ENCODE peak calls at places on chromosomes 2 and 18, in nine cellular contexts. One of them, this sample, is unnamed.

GRCh38 chr2:26598336-26599006 is 42.7 kb downstream of the CIB4 start:
- DNase-seq in activated CD4-positive, alpha-beta memory T cell treated with anti-CD3 and anti-CD28 coated beads, Interleukin-2, amount 10 ng/mL, durations not matched to agents 7 days and 5 days: no peak
- DNase-seq in activated gamma-delta T cell treated with Interleukin-2 at 50 U/mL for 16 hours: no peak
- DNase-seq in Daoy: no peak
- DNase-seq in NCI-H2171: no peak
- DNase-seq in mucosa of descending colon: no peak
- DNase-seq in stimulated activated CD4-positive, alpha-beta T cell treated with anti-CD3 and anti-CD28 coated beads, Interleukin-1b, Interleukin-23, amount 100 ng/mL, for 24 hours: no peak
- DNase-seq in C1 segment of cervical spinal cord: no peak
- DNase-seq in Calu3: no peak
- DNase-seq in this sample: no peak

GRCh38 chr2:209787416-209787815 is 15.8 kb downstream of the UNC80 start:
- DNase-seq in activated CD4-positive, alpha-beta memory T cell treated with anti-CD3 and anti-CD28 coated beads, Interleukin-2, amount 10 ng/mL, durations not matched to agents 7 days and 5 days: no peak
- DNase-seq in activated gamma-delta T cell treated with Interleukin-2 at 50 U/mL for 16 hours: no peak
- DNase-seq in Daoy: no peak
- DNase-seq in NCI-H2171: no peak
- DNase-seq in mucosa of descending colon: no peak
- DNase-seq in stimulated activated CD4-positive, alpha-beta T cell treated with anti-CD3 and anti-CD28 coated beads, Interleukin-1b, Interleukin-23, amount 100 ng/mL, for 24 hours: no peak
- DNase-seq in C1 segment of cervical spinal cord: no peak
- DNase-seq in Calu3: no peak
- DNase-seq in this sample: no peak

GRCh38 chr2:28929581-28929980 is 35.1 kb downstream of the WDR43 start:
- DNase-seq in activated CD4-positive, alpha-beta memory T cell treated with anti-CD3 and anti-CD28 coated beads, Interleukin-2, amount 10 ng/mL, durations not matched to agents 7 days and 5 days: no peak
- DNase-seq in activated gamma-delta T cell treated with Interleukin-2 at 50 U/mL for 16 hours: no peak
- DNase-seq in Daoy: no peak
- DNase-seq in NCI-H2171: no peak
- DNase-seq in mucosa of descending colon: no peak
- DNase-seq in stimulated activated CD4-positive, alpha-beta T cell treated with anti-CD3 and anti-CD28 coated beads, Interleukin-1b, Interleukin-23, amount 100 ng/mL, for 24 hours: no peak
- DNase-seq in C1 segment of cervical spinal cord: no peak
- DNase-seq in Calu3: no peak
- DNase-seq in this sample: no peak

GRCh38 chr18:73861771-73862170 is 285.9 kb downstream of the FBXO15 start:
- DNase-seq in activated CD4-positive, alpha-beta memory T cell treated with anti-CD3 and anti-CD28 coated beads, Interleukin-2, amount 10 ng/mL, durations not matched to agents 7 days and 5 days: no peak
- DNase-seq in activated gamma-delta T cell treated with Interleukin-2 at 50 U/mL for 16 hours: no peak
- DNase-seq in Daoy: no peak
- DNase-seq in NCI-H2171: no peak
- DNase-seq in mucosa of descending colon: no peak
- DNase-seq in stimulated activated CD4-positive, alpha-beta T cell treated with anti-CD3 and anti-CD28 coated beads, Interleukin-1b, Interleukin-23, amount 100 ng/mL, for 24 hours: no peak
- DNase-seq in C1 segment of cervical spinal cord: no peak
- DNase-seq in Calu3: no peak
- DNase-seq in this sample: no peak

GRCh38 chr2:48448274-48449061 is 81.5 kb upstream of the STON1 start:
- DNase-seq in activated CD4-positive, alpha-beta memory T cell treated with anti-CD3 and anti-CD28 coated beads, Interleukin-2, amount 10 ng/mL, durations not matched to agents 7 days and 5 days: no peak
- DNase-seq in activated gamma-delta T cell treated with Interleukin-2 at 50 U/mL for 16 hours: no peak
- DNase-seq in Daoy: no peak
- DNase-seq in NCI-H2171: no peak
- DNase-seq in mucosa of descending colon: no peak
- DNase-seq in stimulated activated CD4-positive, alpha-beta T cell treated with anti-CD3 and anti-CD28 coated beads, Interleukin-1b, Interleukin-23, amount 100 ng/mL, for 24 hours: no peak
- DNase-seq in C1 segment of cervical spinal cord: no peak
- DNase-seq in Calu3: no peak
- DNase-seq in this sample: no peak

GRCh38 chr2:212197776-212198175 is 340.8 kb downstream of the ERBB4 start:
- DNase-seq in activated CD4-positive, alpha-beta memory T cell treated with anti-CD3 and anti-CD28 coated beads, Interleukin-2, amount 10 ng/mL, durations not matched to agents 7 days and 5 days: no peak
- DNase-seq in activated gamma-delta T cell treated with Interleukin-2 at 50 U/mL for 16 hours: no peak
- DNase-seq in Daoy: no peak
- DNase-seq in NCI-H2171: no peak
- DNase-seq in mucosa of descending colon: no peak
- DNase-seq in stimulated activated CD4-positive, alpha-beta T cell treated with anti-CD3 and anti-CD28 coated beads, Interleukin-1b, Interleukin-23, amount 100 ng/mL, for 24 hours: no peak
- DNase-seq in C1 segment of cervical spinal cord: no peak
- DNase-seq in Calu3: no peak
- DNase-seq in this sample: no peak

GRCh38 chr2:66434679-66435548 is at the start of gene MEIS1:
- DNase-seq in activated CD4-positive, alpha-beta memory T cell treated with anti-CD3 and anti-CD28 coated beads, Interleukin-2, amount 10 ng/mL, durations not matched to agents 7 days and 5 days: peak
- DNase-seq in activated gamma-delta T cell treated with Interleukin-2 at 50 U/mL for 16 hours: no peak
- DNase-seq in Daoy: peak
- DNase-seq in NCI-H2171: peak
- DNase-seq in mucosa of descending colon: peak
- DNase-seq in stimulated activated CD4-positive, alpha-beta T cell treated with anti-CD3 and anti-CD28 coated beads, Interleukin-1b, Interleukin-23, amount 100 ng/mL, for 24 hours: no peak
- DNase-seq in C1 segment of cervical spinal cord: peak
- DNase-seq in Calu3: peak
- DNase-seq in this sample: peak

GRCh38 chr2:157307021-157307420 is 18.6 kb downstream of the ERMN start:
- DNase-seq in activated CD4-positive, alpha-beta memory T cell treated with anti-CD3 and anti-CD28 coated beads, Interleukin-2, amount 10 ng/mL, durations not matched to agents 7 days and 5 days: no peak
- DNase-seq in activated gamma-delta T cell treated with Interleukin-2 at 50 U/mL for 16 hours: no peak
- DNase-seq in Daoy: no peak
- DNase-seq in NCI-H2171: no peak
- DNase-seq in mucosa of descending colon: no peak
- DNase-seq in stimulated activated CD4-positive, alpha-beta T cell treated with anti-CD3 and anti-CD28 coated beads, Interleukin-1b, Interleukin-23, amount 100 ng/mL, for 24 hours: no peak
- DNase-seq in C1 segment of cervical spinal cord: no peak
- DNase-seq in Calu3: no peak
- DNase-seq in this sample: no peak

GRCh38 chr2:164061129-164061746 is 325.4 kb upstream of the FIGN start:
- DNase-seq in activated CD4-positive, alpha-beta memory T cell treated with anti-CD3 and anti-CD28 coated beads, Interleukin-2, amount 10 ng/mL, durations not matched to agents 7 days and 5 days: no peak
- DNase-seq in activated gamma-delta T cell treated with Interleukin-2 at 50 U/mL for 16 hours: no peak
- DNase-seq in Daoy: peak
- DNase-seq in NCI-H2171: no peak
- DNase-seq in mucosa of descending colon: no peak
- DNase-seq in stimulated activated CD4-positive, alpha-beta T cell treated with anti-CD3 and anti-CD28 coated beads, Interleukin-1b, Interleukin-23, amount 100 ng/mL, for 24 hours: no peak
- DNase-seq in C1 segment of cervical spinal cord: no peak
- DNase-seq in Calu3: peak
- DNase-seq in this sample: no peak

GRCh38 chr2:73101626-73102256 is 11.0 kb downstream of the RAB11FIP5 start:
- DNase-seq in activated CD4-positive, alpha-beta memory T cell treated with anti-CD3 and anti-CD28 coated beads, Interleukin-2, amount 10 ng/mL, durations not matched to agents 7 days and 5 days: no peak
- DNase-seq in activated gamma-delta T cell treated with Interleukin-2 at 50 U/mL for 16 hours: no peak
- DNase-seq in Daoy: peak
- DNase-seq in NCI-H2171: no peak
- DNase-seq in mucosa of descending colon: no peak
- DNase-seq in stimulated activated CD4-positive, alpha-beta T cell treated with anti-CD3 and anti-CD28 coated beads, Interleukin-1b, Interleukin-23, amount 100 ng/mL, for 24 hours: no peak
- DNase-seq in C1 segment of cervical spinal cord: no peak
- DNase-seq in Calu3: no peak
- DNase-seq in this sample: peak

GRCh38 chr2:1491751-1492150 is 78.5 kb downstream of the TPO start:
- DNase-seq in activated CD4-positive, alpha-beta memory T cell treated with anti-CD3 and anti-CD28 coated beads, Interleukin-2, amount 10 ng/mL, durations not matched to agents 7 days and 5 days: no peak
- DNase-seq in activated gamma-delta T cell treated with Interleukin-2 at 50 U/mL for 16 hours: no peak
- DNase-seq in Daoy: no peak
- DNase-seq in NCI-H2171: no peak
- DNase-seq in mucosa of descending colon: no peak
- DNase-seq in stimulated activated CD4-positive, alpha-beta T cell treated with anti-CD3 and anti-CD28 coated beads, Interleukin-1b, Interleukin-23, amount 100 ng/mL, for 24 hours: no peak
- DNase-seq in C1 segment of cervical spinal cord: no peak
- DNase-seq in Calu3: no peak
- DNase-seq in this sample: no peak

GRCh38 chr2:42842418-42842817 is 50.0 kb upstream of the HAAO start:
- DNase-seq in activated CD4-positive, alpha-beta memory T cell treated with anti-CD3 and anti-CD28 coated beads, Interleukin-2, amount 10 ng/mL, durations not matched to agents 7 days and 5 days: no peak
- DNase-seq in activated gamma-delta T cell treated with Interleukin-2 at 50 U/mL for 16 hours: no peak
- DNase-seq in Daoy: no peak
- DNase-seq in NCI-H2171: no peak
- DNase-seq in mucosa of descending colon: no peak
- DNase-seq in stimulated activated CD4-positive, alpha-beta T cell treated with anti-CD3 and anti-CD28 coated beads, Interleukin-1b, Interleukin-23, amount 100 ng/mL, for 24 hours: no peak
- DNase-seq in C1 segment of cervical spinal cord: no peak
- DNase-seq in Calu3: no peak
- DNase-seq in this sample: no peak

GRCh38 chr2:28981016-28981441 is at the start of gene TOGARAM2:
- DNase-seq in activated CD4-positive, alpha-beta memory T cell treated with anti-CD3 and anti-CD28 coated beads, Interleukin-2, amount 10 ng/mL, durations not matched to agents 7 days and 5 days: no peak
- DNase-seq in activated gamma-delta T cell treated with Interleukin-2 at 50 U/mL for 16 hours: no peak
- DNase-seq in Daoy: no peak
- DNase-seq in NCI-H2171: no peak
- DNase-seq in mucosa of descending colon: no peak
- DNase-seq in stimulated activated CD4-positive, alpha-beta T cell treated with anti-CD3 and anti-CD28 coated beads, Interleukin-1b, Interleukin-23, amount 100 ng/mL, for 24 hours: no peak
- DNase-seq in C1 segment of cervical spinal cord: no peak
- DNase-seq in Calu3: no peak
- DNase-seq in this sample: no peak

GRCh38 chr2:232361646-232362045 is 16.9 kb upstream of the ALPP start:
- DNase-seq in activated CD4-positive, alpha-beta memory T cell treated with anti-CD3 and anti-CD28 coated beads, Interleukin-2, amount 10 ng/mL, durations not matched to agents 7 days and 5 days: no peak
- DNase-seq in activated gamma-delta T cell treated with Interleukin-2 at 50 U/mL for 16 hours: no peak
- DNase-seq in Daoy: no peak
- DNase-seq in NCI-H2171: no peak
- DNase-seq in mucosa of descending colon: no peak
- DNase-seq in stimulated activated CD4-positive, alpha-beta T cell treated with anti-CD3 and anti-CD28 coated beads, Interleukin-1b, Interleukin-23, amount 100 ng/mL, for 24 hours: no peak
- DNase-seq in C1 segment of cervical spinal cord: no peak
- DNase-seq in Calu3: no peak
- DNase-seq in this sample: no peak

GRCh38 chr2:48471048-48471474 is 58.9 kb upstream of the STON1 start:
- DNase-seq in activated CD4-positive, alpha-beta memory T cell treated with anti-CD3 and anti-CD28 coated beads, Interleukin-2, amount 10 ng/mL, durations not matched to agents 7 days and 5 days: no peak
- DNase-seq in activated gamma-delta T cell treated with Interleukin-2 at 50 U/mL for 16 hours: no peak
- DNase-seq in Daoy: peak
- DNase-seq in NCI-H2171: peak
- DNase-seq in mucosa of descending colon: no peak
- DNase-seq in stimulated activated CD4-positive, alpha-beta T cell treated with anti-CD3 and anti-CD28 coated beads, Interleukin-1b, Interleukin-23, amount 100 ng/mL, for 24 hours: no peak
- DNase-seq in C1 segment of cervical spinal cord: no peak
- DNase-seq in Calu3: peak
- DNase-seq in this sample: no peak

GRCh38 chr2:85419009-85419711 is 646 bp downstream of the SH2D6 start:
- DNase-seq in activated CD4-positive, alpha-beta memory T cell treated with anti-CD3 and anti-CD28 coated beads, Interleukin-2, amount 10 ng/mL, durations not matched to agents 7 days and 5 days: no peak
- DNase-seq in activated gamma-delta T cell treated with Interleukin-2 at 50 U/mL for 16 hours: no peak
- DNase-seq in Daoy: no peak
- DNase-seq in NCI-H2171: no peak
- DNase-seq in mucosa of descending colon: no peak
- DNase-seq in stimulated activated CD4-positive, alpha-beta T cell treated with anti-CD3 and anti-CD28 coated beads, Interleukin-1b, Interleukin-23, amount 100 ng/mL, for 24 hours: no peak
- DNase-seq in C1 segment of cervical spinal cord: no peak
- DNase-seq in Calu3: peak
- DNase-seq in this sample: no peak

GRCh38 chr2:240981871-240982800 is 16.3 kb upstream of the SNED1 start:
- DNase-seq in activated CD4-positive, alpha-beta memory T cell treated with anti-CD3 and anti-CD28 coated beads, Interleukin-2, amount 10 ng/mL, durations not matched to agents 7 days and 5 days: no peak
- DNase-seq in activated gamma-delta T cell treated with Interleukin-2 at 50 U/mL for 16 hours: no peak
- DNase-seq in Daoy: no peak
- DNase-seq in NCI-H2171: no peak
- DNase-seq in mucosa of descending colon: peak
- DNase-seq in stimulated activated CD4-positive, alpha-beta T cell treated with anti-CD3 and anti-CD28 coated beads, Interleukin-1b, Interleukin-23, amount 100 ng/mL, for 24 hours: no peak
- DNase-seq in C1 segment of cervical spinal cord: no peak
- DNase-seq in Calu3: no peak
- DNase-seq in this sample: peak

GRCh38 chr18:11393486-11393885 is 215.9 kb upstream of the SLC35G4 start:
- DNase-seq in activated CD4-positive, alpha-beta memory T cell treated with anti-CD3 and anti-CD28 coated beads, Interleukin-2, amount 10 ng/mL, durations not matched to agents 7 days and 5 days: no peak
- DNase-seq in activated gamma-delta T cell treated with Interleukin-2 at 50 U/mL for 16 hours: no peak
- DNase-seq in Daoy: no peak
- DNase-seq in NCI-H2171: no peak
- DNase-seq in mucosa of descending colon: no peak
- DNase-seq in stimulated activated CD4-positive, alpha-beta T cell treated with anti-CD3 and anti-CD28 coated beads, Interleukin-1b, Interleukin-23, amount 100 ng/mL, for 24 hours: no peak
- DNase-seq in C1 segment of cervical spinal cord: no peak
- DNase-seq in Calu3: no peak
- DNase-seq in this sample: no peak

GRCh38 chr2:238261718-238262375 is 22.0 kb upstream of the HES6 start:
- DNase-seq in activated CD4-positive, alpha-beta memory T cell treated with anti-CD3 and anti-CD28 coated beads, Interleukin-2, amount 10 ng/mL, durations not matched to agents 7 days and 5 days: no peak
- DNase-seq in activated gamma-delta T cell treated with Interleukin-2 at 50 U/mL for 16 hours: no peak
- DNase-seq in Daoy: no peak
- DNase-seq in NCI-H2171: no peak
- DNase-seq in mucosa of descending colon: peak
- DNase-seq in stimulated activated CD4-positive, alpha-beta T cell treated with anti-CD3 and anti-CD28 coated beads, Interleukin-1b, Interleukin-23, amount 100 ng/mL, for 24 hours: no peak
- DNase-seq in C1 segment of cervical spinal cord: no peak
- DNase-seq in Calu3: no peak
- DNase-seq in this sample: peak

GRCh38 chr2:236526459-236527197 is 43.0 kb upstream of the ACKR3 start:
- DNase-seq in activated CD4-positive, alpha-beta memory T cell treated with anti-CD3 and anti-CD28 coated beads, Interleukin-2, amount 10 ng/mL, durations not matched to agents 7 days and 5 days: no peak
- DNase-seq in activated gamma-delta T cell treated with Interleukin-2 at 50 U/mL for 16 hours: no peak
- DNase-seq in Daoy: no peak
- DNase-seq in NCI-H2171: no peak
- DNase-seq in mucosa of descending colon: no peak
- DNase-seq in stimulated activated CD4-positive, alpha-beta T cell treated with anti-CD3 and anti-CD28 coated beads, Interleukin-1b, Interleukin-23, amount 100 ng/mL, for 24 hours: no peak
- DNase-seq in C1 segment of cervical spinal cord: no peak
- DNase-seq in Calu3: no peak
- DNase-seq in this sample: no peak

GRCh38 chr2:239548965-239549595 is 148.3 kb upstream of the HDAC4 start:
- DNase-seq in activated CD4-positive, alpha-beta memory T cell treated with anti-CD3 and anti-CD28 coated beads, Interleukin-2, amount 10 ng/mL, durations not matched to agents 7 days and 5 days: no peak
- DNase-seq in activated gamma-delta T cell treated with Interleukin-2 at 50 U/mL for 16 hours: no peak
- DNase-seq in Daoy: no peak
- DNase-seq in NCI-H2171: no peak
- DNase-seq in mucosa of descending colon: no peak
- DNase-seq in stimulated activated CD4-positive, alpha-beta T cell treated with anti-CD3 and anti-CD28 coated beads, Interleukin-1b, Interleukin-23, amount 100 ng/mL, for 24 hours: no peak
- DNase-seq in C1 segment of cervical spinal cord: no peak
- DNase-seq in Calu3: no peak
- DNase-seq in this sample: no peak

GRCh38 chr2:233387667-233388528 is 33.6 kb downstream of the DGKD start:
- DNase-seq in activated CD4-positive, alpha-beta memory T cell treated with anti-CD3 and anti-CD28 coated beads, Interleukin-2, amount 10 ng/mL, durations not matched to agents 7 days and 5 days: no peak
- DNase-seq in activated gamma-delta T cell treated with Interleukin-2 at 50 U/mL for 16 hours: no peak
- DNase-seq in Daoy: peak
- DNase-seq in NCI-H2171: no peak
- DNase-seq in mucosa of descending colon: peak
- DNase-seq in stimulated activated CD4-positive, alpha-beta T cell treated with anti-CD3 and anti-CD28 coated beads, Interleukin-1b, Interleukin-23, amount 100 ng/mL, for 24 hours: no peak
- DNase-seq in C1 segment of cervical spinal cord: no peak
- DNase-seq in Calu3: no peak
- DNase-seq in this sample: peak

GRCh38 chr2:16508061-16508851 is 157.4 kb downstream of the CYRIA start:
- DNase-seq in activated CD4-positive, alpha-beta memory T cell treated with anti-CD3 and anti-CD28 coated beads, Interleukin-2, amount 10 ng/mL, durations not matched to agents 7 days and 5 days: no peak
- DNase-seq in activated gamma-delta T cell treated with Interleukin-2 at 50 U/mL for 16 hours: no peak
- DNase-seq in Daoy: peak
- DNase-seq in NCI-H2171: peak
- DNase-seq in mucosa of descending colon: peak
- DNase-seq in stimulated activated CD4-positive, alpha-beta T cell treated with anti-CD3 and anti-CD28 coated beads, Interleukin-1b, Interleukin-23, amount 100 ng/mL, for 24 hours: no peak
- DNase-seq in C1 segment of cervical spinal cord: no peak
- DNase-seq in Calu3: peak
- DNase-seq in this sample: peak

GRCh38 chr18:36776650-36777049 is 52.2 kb downstream of the TPGS2 start:
- DNase-seq in activated CD4-positive, alpha-beta memory T cell treated with anti-CD3 and anti-CD28 coated beads, Interleukin-2, amount 10 ng/mL, durations not matched to agents 7 days and 5 days: no peak
- DNase-seq in activated gamma-delta T cell treated with Interleukin-2 at 50 U/mL for 16 hours: no peak
- DNase-seq in Daoy: no peak
- DNase-seq in NCI-H2171: no peak
- DNase-seq in mucosa of descending colon: no peak
- DNase-seq in stimulated activated CD4-positive, alpha-beta T cell treated with anti-CD3 and anti-CD28 coated beads, Interleukin-1b, Interleukin-23, amount 100 ng/mL, for 24 hours: no peak
- DNase-seq in C1 segment of cervical spinal cord: no peak
- DNase-seq in Calu3: no peak
- DNase-seq in this sample: no peak

GRCh38 chr2:43306197-43306596 is 79.8 kb upstream of the ZFP36L2 start:
- DNase-seq in activated CD4-positive, alpha-beta memory T cell treated with anti-CD3 and anti-CD28 coated beads, Interleukin-2, amount 10 ng/mL, durations not matched to agents 7 days and 5 days: no peak
- DNase-seq in activated gamma-delta T cell treated with Interleukin-2 at 50 U/mL for 16 hours: no peak
- DNase-seq in Daoy: no peak
- DNase-seq in NCI-H2171: no peak
- DNase-seq in mucosa of descending colon: no peak
- DNase-seq in stimulated activated CD4-positive, alpha-beta T cell treated with anti-CD3 and anti-CD28 coated beads, Interleukin-1b, Interleukin-23, amount 100 ng/mL, for 24 hours: no peak
- DNase-seq in C1 segment of cervical spinal cord: no peak
- DNase-seq in Calu3: no peak
- DNase-seq in this sample: no peak

GRCh38 chr2:43842866-43843226 is 4.1 kb downstream of the ABCG8 start:
- DNase-seq in activated CD4-positive, alpha-beta memory T cell treated with anti-CD3 and anti-CD28 coated beads, Interleukin-2, amount 10 ng/mL, durations not matched to agents 7 days and 5 days: no peak
- DNase-seq in activated gamma-delta T cell treated with Interleukin-2 at 50 U/mL for 16 hours: no peak
- DNase-seq in Daoy: no peak
- DNase-seq in NCI-H2171: no peak
- DNase-seq in mucosa of descending colon: no peak
- DNase-seq in stimulated activated CD4-positive, alpha-beta T cell treated with anti-CD3 and anti-CD28 coated beads, Interleukin-1b, Interleukin-23, amount 100 ng/mL, for 24 hours: no peak
- DNase-seq in C1 segment of cervical spinal cord: no peak
- DNase-seq in Calu3: no peak
- DNase-seq in this sample: no peak

GRCh38 chr2:240913810-240914644 is 7.9 kb downstream of the CROCC2 start:
- DNase-seq in activated CD4-positive, alpha-beta memory T cell treated with anti-CD3 and anti-CD28 coated beads, Interleukin-2, amount 10 ng/mL, durations not matched to agents 7 days and 5 days: peak
- DNase-seq in activated gamma-delta T cell treated with Interleukin-2 at 50 U/mL for 16 hours: peak
- DNase-seq in Daoy: peak
- DNase-seq in NCI-H2171: no peak
- DNase-seq in mucosa of descending colon: peak
- DNase-seq in stimulated activated CD4-positive, alpha-beta T cell treated with anti-CD3 and anti-CD28 coated beads, Interleukin-1b, Interleukin-23, amount 100 ng/mL, for 24 hours: peak
- DNase-seq in C1 segment of cervical spinal cord: no peak
- DNase-seq in Calu3: peak
- DNase-seq in this sample: peak